ENCODE peak calls at places on chromosome 14, in six cellular contexts. C is left lung, R is Ammon's horn, G is HS-27A, I is C1 segment of cervical spinal cord, Z is sigmoid colon. P is an unnamed sample.

GRCh38 chr14:28057286-28058011 is 709.1 kb upstream of the FOXG1 start:
- DNase-seq in C (no peak), R (peak), G (no peak), I (no peak), Z (no peak), P (no peak)

GRCh38 chr14:46819117-46819516 is 167.5 kb upstream of the RPL10L start:
- DNase-seq in C (peak), R (no peak), G (no peak), I (no peak), Z (no peak), P (no peak)

GRCh38 chr14:74492413-74493342 is at the start of gene NPC2:
- DNase-seq in C (no peak), R (no peak), G (no peak), I (peak), Z (no peak), P (no peak)

GRCh38 chr14:98131406-98131805 is 1140.6 kb downstream of the BCL11B start:
- DNase-seq in C (no peak), R (no peak), G (no peak), I (no peak), Z (no peak), P (no peak)

GRCh38 chr14:102451064-102451352 is 58.6 kb downstream of the ANKRD9 start:
- DNase-seq in C (no peak), R (peak), G (no peak), I (peak), Z (peak), P (no peak)

GRCh38 chr14:73058923-73059311 is 583 bp downstream of the RBM25 start:
- DNase-seq in C (no peak), R (peak), G (peak), I (peak), Z (no peak), P (no peak)

GRCh38 chr14:32078794-32079663 is 1.9 kb downstream of the ARHGAP5 start:
- DNase-seq in C (no peak), R (no peak), G (no peak), I (no peak), Z (no peak), P (no peak)

GRCh38 chr14:90671382-90671781 is 144.8 kb downstream of the TTC7B start:
- DNase-seq in C (no peak), R (peak), G (no peak), I (no peak), Z (no peak), P (no peak)

GRCh38 chr14:52730708-52731111 is 744 bp downstream of the STYX start:
- DNase-seq in C (no peak), R (no peak), G (no peak), I (no peak), Z (no peak), P (no peak)

GRCh38 chr14:100147181-100147631 is 12.2 kb downstream of the DEGS2 start:
- DNase-seq in C (peak), R (peak), G (no peak), I (no peak), Z (no peak), P (no peak)

GRCh38 chr14:90803249-90803648 is 13.0 kb downstream of the TTC7B start:
- DNase-seq in C (no peak), R (no peak), G (no peak), I (no peak), Z (no peak), P (no peak)

GRCh38 chr14:71355324-71356201 is 448.3 kb downstream of the PCNX1 start:
- DNase-seq in C (no peak), R (peak), G (no peak), I (no peak), Z (peak), P (no peak)

GRCh38 chr14:86038401-86038985 is 508.5 kb downstream of the FLRT2 start:
- DNase-seq in C (peak), R (peak), G (peak), I (peak), Z (no peak), P (no peak)

GRCh38 chr14:23171251-23171975 is 12.0 kb downstream of the SLC7A8 start:
- DNase-seq in C (no peak), R (no peak), G (no peak), I (no peak), Z (no peak), P (no peak)

GRCh38 chr14:104263671-104264358 is 125.4 kb downstream of the KIF26A start:
- DNase-seq in C (peak), R (no peak), G (no peak), I (no peak), Z (no peak), P (no peak)

P was measured in GM18507.